ENCODE peak calls at places on chromosomes 11 and 22, in five cellular contexts. D is OCI-LY7, Z is IMR-90, I is GM23248, T is hepatocyte. H is an unnamed sample.

GRCh38 chr22:20433686-20434241 is 3.9 kb downstream of the SCARF2 start:
- DNase-seq in D (no peak), Z (no peak), I (no peak), T (no peak), H (no peak)

GRCh38 chr22:29267462-29267857 is 321 bp downstream of the RHBDD3 start:
- DNase-seq in D (no peak), Z (no peak), I (no peak), T (no peak), H (peak; percentile 1)

GRCh38 chr11:105611414-105611813 is 1.5 kb downstream of the GRIA4 start:
- DNase-seq in D (no peak), Z (no peak), I (peak; percentile 3), T (no peak), H (no peak)

GRCh38 chr11:14969922-14970323 is 2.2 kb downstream of the CALCA start:
- DNase-seq in D (peak; percentile 21), Z (peak; percentile 7), I (peak; percentile 51), T (peak; percentile 69), H (no peak)

GRCh38 chr11:114059984-114060401 is 482 bp downstream of the ZBTB16 start:
- DNase-seq in D (no peak), Z (no peak), I (peak; percentile 63), T (no peak), H (peak; percentile 37)

GRCh38 chr11:87374206-87374793 is 336.6 kb downstream of the TMEM135 start:
- DNase-seq in D (no peak), Z (no peak), I (peak; percentile 8), T (no peak), H (no peak)

GRCh38 chr11:32884770-32885384 is 7.7 kb upstream of the QSER1 start:
- DNase-seq in D (peak; percentile 39), Z (no peak), I (peak; percentile 44), T (peak; percentile 42), H (no peak)

GRCh38 chr11:47257518-47258316 is at the start of gene NR1H3:
- DNase-seq in D (peak; percentile 28), Z (peak; percentile 66), I (peak; percentile 73), T (peak; percentile 80), H (peak; percentile 14)

GRCh38 chr11:101860694-101861371 is 54.0 kb upstream of the CEP126 start:
- DNase-seq in D (peak; percentile 65), Z (peak; percentile 76), I (peak; percentile 87), T (peak; percentile 86), H (peak; percentile 36)

GRCh38 chr11:10666556-10666955 is 27.0 kb downstream of the IRAG1 start:
- DNase-seq in D (no peak), Z (peak; percentile 74), I (peak; percentile 67), T (no peak), H (peak; percentile 19)

GRCh38 chr11:22808559-22809197 is 20.9 kb downstream of the SVIP start:
- DNase-seq in D (no peak), Z (no peak), I (no peak), T (no peak), H (no peak)

GRCh38 chr11:111427471-111427912 is 48.4 kb upstream of the POU2AF1 start:
- DNase-seq in D (no peak), Z (no peak), I (no peak), T (peak; percentile 44), H (peak; percentile 25)

GRCh38 chr22:28074526-28074925 is 155.5 kb upstream of the PITPNB start:
- DNase-seq in D (no peak), Z (no peak), I (no peak), T (no peak), H (no peak)

GRCh38 chr11:11913395-11913794 is 71.6 kb downstream of the USP47 start:
- DNase-seq in D (no peak), Z (no peak), I (no peak), T (no peak), H (no peak)

GRCh38 chr11:88489030-88489429 is 151.5 kb upstream of the CTSC start:
- DNase-seq in D (no peak), Z (peak; percentile 59), I (no peak), T (no peak), H (peak; percentile 52)

GRCh38 chr11:655036-655726 is 18.1 kb downstream of the DRD4 start:
- DNase-seq in D (no peak), Z (no peak), I (no peak), T (peak; percentile 57), H (no peak)

GRCh38 chr11:87114093-87114492 is 76.4 kb downstream of the TMEM135 start:
- DNase-seq in D (no peak), Z (peak; percentile 12), I (peak; percentile 9), T (no peak), H (no peak)

GRCh38 chr11:127000991-127001390 is 421 bp upstream of the KIRREL3 start:
- DNase-seq in D (no peak), Z (peak; percentile 21), I (peak; percentile 60), T (no peak), H (no peak)

DNA sequence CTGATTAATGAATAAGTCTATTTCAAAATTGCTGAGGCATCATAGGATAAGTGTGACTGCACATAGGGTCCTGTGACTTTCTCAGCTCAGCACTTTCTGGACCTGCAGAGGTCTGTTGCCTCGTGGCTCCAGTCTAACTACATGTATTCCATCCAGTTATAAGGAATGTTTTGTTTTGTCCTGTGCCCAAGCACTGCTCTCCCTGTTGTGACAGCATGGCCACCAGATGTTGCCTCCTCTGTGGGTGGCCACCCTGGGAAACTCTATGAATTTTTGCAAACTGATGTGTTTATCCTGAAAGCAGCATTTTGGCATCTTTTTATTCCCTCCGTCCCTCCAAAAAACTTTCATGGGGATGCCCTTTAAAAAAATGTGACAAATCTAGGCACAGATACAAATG is 72.8 kb downstream of the CCDC34 start:
- DNase-seq in D (no peak), Z (no peak), I (peak; percentile 52), T (no peak), H (no peak)
- H3K36me3 ChIP-seq in D (no peaks in the 10 kb centered on the region), Z (no peaks in the 10 kb centered on the region), I (no peaks in the 10 kb centered on the region), T (no peaks in the 10 kb centered on the region), H (no peaks in the 10 kb centered on the region)

GRCh38 chr11:33977676-33978075 is 73.9 kb upstream of the CAPRIN1 start:
- DNase-seq in D (no peak), Z (no peak), I (no peak), T (no peak), H (no peak)
- H3K9me3 ChIP-seq in D (no peaks in the 10 kb centered on the region), Z (no peaks in the 10 kb centered on the region), I (no peaks in the 10 kb centered on the region), T (no peaks in the 10 kb centered on the region), H (no peaks in the 10 kb centered on the region)

DNA sequence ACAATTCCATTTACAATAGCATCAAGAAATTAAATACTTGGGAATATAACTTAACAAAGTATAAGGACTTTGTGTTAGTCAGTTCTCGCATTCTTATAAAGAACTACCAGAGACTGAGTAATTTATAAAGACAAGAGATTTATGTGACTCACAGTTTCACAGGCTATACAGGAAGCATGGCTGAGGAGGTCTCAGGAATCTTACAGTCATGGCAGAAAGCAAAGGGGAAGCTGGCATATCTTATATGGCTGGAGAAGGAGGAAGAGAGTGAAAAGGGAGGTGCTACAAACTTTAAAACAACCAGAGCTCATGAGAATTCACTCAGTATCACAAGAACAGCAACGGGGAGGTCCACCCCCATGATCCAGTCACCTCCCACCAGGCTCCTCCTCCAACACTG is 32.1 kb upstream of the CCDC134 start:
- DNase-seq in D (no peak), Z (peak; percentile 34), I (peak; percentile 36), T (no peak), H (peak; percentile 58)
- H2AFZ ChIP-seq in D (no peak overlapping the region), Z (peak overlapping the region; percentile 69), I (peak overlapping the region; percentile 29), T (no peak overlapping the region), H (peak overlapping the region; percentile 66)

GRCh38 chr22:38292694-38293093 is 19.9 kb upstream of the TMEM184B start:
- DNase-seq in D (no peak), Z (no peak), I (no peak), T (no peak), H (no peak)
- H3K36me3 ChIP-seq in D (peaks cover 80% of the 10 kb centered on the region), Z (peaks cover 82% of the 10 kb centered on the region), I (peaks cover 41% of the 10 kb centered on the region), T (no peaks in the 10 kb centered on the region), H (peaks cover 42% of the 10 kb centered on the region)

DNA sequence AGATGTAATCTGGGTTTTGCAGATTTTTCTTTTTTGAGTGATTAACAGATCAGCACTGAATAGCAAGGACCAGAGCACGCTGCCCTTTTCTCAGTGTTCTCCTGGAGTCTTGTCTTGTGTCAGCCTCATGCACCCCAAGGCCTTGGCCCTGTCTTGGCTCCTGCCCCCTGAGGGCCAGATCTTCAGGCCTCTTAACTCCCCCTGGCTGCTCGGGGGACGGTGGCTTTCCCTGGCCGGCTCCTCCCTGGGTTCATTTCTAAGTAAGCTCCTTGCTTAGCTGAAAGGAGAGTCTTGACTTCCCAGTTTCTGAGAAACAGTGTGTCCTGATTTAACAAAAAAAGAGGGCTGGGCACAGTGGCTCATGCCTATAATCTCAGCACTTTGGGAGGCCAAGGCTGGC is 1139.3 kb downstream of the BRD1 start:
- DNase-seq in D (no peak), Z (no peak), I (no peak), T (no peak), H (no peak)
- H3K9me3 ChIP-seq in D (no peaks in the 10 kb centered on the region), Z (peaks cover 58% of the 10 kb centered on the region), I (no peaks in the 10 kb centered on the region), T (no peaks in the 10 kb centered on the region), H (peaks cover 59% of the 10 kb centered on the region)

GRCh38 chr11:119618208-119618909 is 110.6 kb downstream of the NECTIN1 start:
- DNase-seq in D (no peak), Z (no peak), I (no peak), T (no peak), H (no peak)
- H2AFZ ChIP-seq in D (peak overlapping the region; percentile 0), Z (no peak overlapping the region), I (no peak overlapping the region), T (no peak overlapping the region), H (no peak overlapping the region)

GRCh38 chr11:74057251-74058151 is 48.6 kb upstream of the UCP3 start:
- DNase-seq in D (no peak), Z (peak; percentile 88), I (peak; percentile 41), T (no peak), H (peak; percentile 4)
- H3K36me3 ChIP-seq in D (peaks cover 26% of the 10 kb centered on the region), Z (no peaks in the 10 kb centered on the region), I (no peaks in the 10 kb centered on the region), T (no peaks in the 10 kb centered on the region), H (peaks cover 3% of the 10 kb centered on the region)

GRCh38 chr22:47287516-47287915 is 525.1 kb downstream of the TBC1D22A start:
- DNase-seq in D (no peak), Z (no peak), I (no peak), T (no peak), H (no peak)

GRCh38 chr22:47284822-47285221 is 522.4 kb downstream of the TBC1D22A start:
- DNase-seq in D (no peak), Z (no peak), I (no peak), T (no peak), H (no peak)

GRCh38 chr22:47285981-47286380 is 523.5 kb downstream of the TBC1D22A start:
- DNase-seq in D (no peak), Z (no peak), I (no peak), T (no peak), H (no peak)

GRCh38 chr22:47288640-47289039 is 526.2 kb downstream of the TBC1D22A start:
- DNase-seq in D (no peak), Z (no peak), I (no peak), T (no peak), H (no peak)

DNA sequence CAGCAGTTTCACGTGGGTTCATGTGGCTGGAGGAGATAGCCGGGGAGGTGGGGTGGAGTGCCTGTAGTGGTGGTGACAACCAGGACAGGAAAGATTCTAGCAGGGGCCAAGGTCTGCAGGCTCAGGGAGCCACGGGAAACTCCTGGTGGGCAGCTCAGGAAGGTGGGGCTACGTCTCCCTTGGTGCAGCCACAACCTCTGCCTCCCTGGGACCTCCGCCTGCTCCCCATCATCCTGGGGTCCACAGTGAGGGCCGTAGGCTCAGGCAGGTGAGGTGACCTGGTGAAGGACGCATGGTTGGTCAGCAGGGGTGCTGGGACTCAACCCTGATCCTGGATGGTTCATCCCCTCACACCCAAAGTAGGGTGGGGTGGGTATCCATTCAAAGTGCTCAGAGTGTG is 524.1 kb downstream of the TBC1D22A start:
- DNase-seq in D (no peak), Z (no peak), I (no peak), T (no peak), H (no peak)
- H3K9me3 ChIP-seq in D (no peaks in the 10 kb centered on the region), Z (peaks cover 4% of the 10 kb centered on the region), I (no peaks in the 10 kb centered on the region), T (no peaks in the 10 kb centered on the region), H (peaks cover 40% of the 10 kb centered on the region)